ENCODE peak calls at places on chromosomes 12 and 14, in nine cellular contexts. One of them, this sample, is unnamed.

GRCh38 chr12:107356266-107356936 is 263.1 kb upstream of the CRY1 start:
- DNase-seq in sciatic nerve: no peak
- DNase-seq in EH: peak
- DNase-seq in nephron progenitor cell: no peak
- DNase-seq in fibroblast of pulmonary artery: peak
- DNase-seq in neural progenitor cell: no peak
- DNase-seq in activated CD4-positive, CD25-positive, alpha-beta regulatory T cell: no peak
- DNase-seq in NCI-H1436: no peak
- DNase-seq in astrocyte of the cerebellum: peak
- DNase-seq in this sample: peak

GRCh38 chr12:52752516-52752915 is 24.6 kb downstream of the KRT76 start:
- DNase-seq in nephron progenitor cell: no peak
- DNase-seq in EH: no peak
- DNase-seq in neural progenitor cell: no peak
- DNase-seq in fibroblast of pulmonary artery: no peak
- DNase-seq in sciatic nerve: no peak
- DNase-seq in NCI-H1436: no peak
- DNase-seq in astrocyte of the cerebellum: no peak
- DNase-seq in activated CD4-positive, CD25-positive, alpha-beta regulatory T cell: no peak
- DNase-seq in this sample: no peak

GRCh38 chr14:51563560-51563959 is 88.2 kb upstream of the FRMD6 start:
- DNase-seq in activated CD4-positive, CD25-positive, alpha-beta regulatory T cell: no peak
- DNase-seq in astrocyte of the cerebellum: no peak
- DNase-seq in fibroblast of pulmonary artery: no peak
- DNase-seq in neural progenitor cell: no peak
- DNase-seq in EH: peak
- DNase-seq in nephron progenitor cell: no peak
- DNase-seq in NCI-H1436: no peak
- DNase-seq in sciatic nerve: no peak
- DNase-seq in this sample: no peak

GRCh38 chr12:18643673-18644072 is 94.1 kb downstream of the PLCZ1 start:
- DNase-seq in neural progenitor cell: no peak
- DNase-seq in NCI-H1436: no peak
- DNase-seq in activated CD4-positive, CD25-positive, alpha-beta regulatory T cell: no peak
- DNase-seq in sciatic nerve: no peak
- DNase-seq in EH: peak
- DNase-seq in nephron progenitor cell: no peak
- DNase-seq in fibroblast of pulmonary artery: peak
- DNase-seq in astrocyte of the cerebellum: no peak
- DNase-seq in this sample: no peak

GRCh38 chr12:69824956-69825355 is at the start of gene MYRFL:
- DNase-seq in astrocyte of the cerebellum: no peak
- DNase-seq in sciatic nerve: no peak
- DNase-seq in EH: no peak
- DNase-seq in activated CD4-positive, CD25-positive, alpha-beta regulatory T cell: no peak
- DNase-seq in neural progenitor cell: no peak
- DNase-seq in NCI-H1436: no peak
- DNase-seq in fibroblast of pulmonary artery: no peak
- DNase-seq in nephron progenitor cell: no peak
- DNase-seq in this sample: no peak

GRCh38 chr12:19915392-19916192 is 452.7 kb upstream of the PDE3A start:
- DNase-seq in activated CD4-positive, CD25-positive, alpha-beta regulatory T cell: no peak
- DNase-seq in nephron progenitor cell: no peak
- DNase-seq in fibroblast of pulmonary artery: peak
- DNase-seq in astrocyte of the cerebellum: peak
- DNase-seq in sciatic nerve: no peak
- DNase-seq in EH: peak
- DNase-seq in neural progenitor cell: peak
- DNase-seq in NCI-H1436: peak
- DNase-seq in this sample: no peak

GRCh38 chr12:112979281-112979680 is 962 bp downstream of the OAS2 start:
- DNase-seq in NCI-H1436: no peak
- DNase-seq in nephron progenitor cell: no peak
- DNase-seq in activated CD4-positive, CD25-positive, alpha-beta regulatory T cell: peak
- DNase-seq in astrocyte of the cerebellum: no peak
- DNase-seq in neural progenitor cell: no peak
- DNase-seq in sciatic nerve: no peak
- DNase-seq in EH: no peak
- DNase-seq in fibroblast of pulmonary artery: no peak
- DNase-seq in this sample: no peak

GRCh38 chr12:98424726-98425401 is 90.5 kb upstream of the TMPO start:
- DNase-seq in astrocyte of the cerebellum: peak
- DNase-seq in NCI-H1436: peak
- DNase-seq in sciatic nerve: peak
- DNase-seq in fibroblast of pulmonary artery: peak
- DNase-seq in nephron progenitor cell: peak
- DNase-seq in activated CD4-positive, CD25-positive, alpha-beta regulatory T cell: no peak
- DNase-seq in EH: peak
- DNase-seq in neural progenitor cell: peak
- DNase-seq in this sample: peak

GRCh38 chr12:97556201-97556824 is 93.7 kb downstream of the RMST start:
- DNase-seq in nephron progenitor cell: peak
- DNase-seq in sciatic nerve: no peak
- DNase-seq in fibroblast of pulmonary artery: peak
- DNase-seq in neural progenitor cell: peak
- DNase-seq in NCI-H1436: no peak
- DNase-seq in activated CD4-positive, CD25-positive, alpha-beta regulatory T cell: no peak
- DNase-seq in astrocyte of the cerebellum: peak
- DNase-seq in EH: peak
- DNase-seq in this sample: no peak

GRCh38 chr14:74619672-74620131 is 7.7 kb upstream of the LTBP2 start:
- DNase-seq in sciatic nerve: peak
- DNase-seq in fibroblast of pulmonary artery: peak
- DNase-seq in activated CD4-positive, CD25-positive, alpha-beta regulatory T cell: no peak
- DNase-seq in neural progenitor cell: no peak
- DNase-seq in EH: peak
- DNase-seq in astrocyte of the cerebellum: peak
- DNase-seq in NCI-H1436: no peak
- DNase-seq in nephron progenitor cell: no peak
- DNase-seq in this sample: peak

GRCh38 chr12:12726543-12727093 is 9.4 kb downstream of the CDKN1B start:
- DNase-seq in EH: peak
- DNase-seq in astrocyte of the cerebellum: no peak
- DNase-seq in activated CD4-positive, CD25-positive, alpha-beta regulatory T cell: no peak
- DNase-seq in sciatic nerve: no peak
- DNase-seq in neural progenitor cell: no peak
- DNase-seq in fibroblast of pulmonary artery: peak
- DNase-seq in nephron progenitor cell: no peak
- DNase-seq in NCI-H1436: no peak
- DNase-seq in this sample: peak

GRCh38 chr12:11827096-11827841 is 177.8 kb downstream of the ETV6 start:
- DNase-seq in NCI-H1436: no peak
- DNase-seq in activated CD4-positive, CD25-positive, alpha-beta regulatory T cell: no peak
- DNase-seq in neural progenitor cell: peak
- DNase-seq in fibroblast of pulmonary artery: no peak
- DNase-seq in astrocyte of the cerebellum: no peak
- DNase-seq in sciatic nerve: no peak
- DNase-seq in EH: peak
- DNase-seq in nephron progenitor cell: peak
- DNase-seq in this sample: no peak

GRCh38 chr12:13982010-13982409 is 608 bp upstream of the GRIN2B start:
- DNase-seq in EH: no peak
- DNase-seq in NCI-H1436: no peak
- DNase-seq in sciatic nerve: no peak
- DNase-seq in nephron progenitor cell: peak
- DNase-seq in fibroblast of pulmonary artery: no peak
- DNase-seq in activated CD4-positive, CD25-positive, alpha-beta regulatory T cell: no peak
- DNase-seq in neural progenitor cell: peak
- DNase-seq in astrocyte of the cerebellum: no peak
- DNase-seq in this sample: no peak

GRCh38 chr14:105499256-105500035 is 8.4 kb downstream of the TEDC1 start:
- DNase-seq in activated CD4-positive, CD25-positive, alpha-beta regulatory T cell: no peak
- DNase-seq in sciatic nerve: peak
- DNase-seq in astrocyte of the cerebellum: no peak
- DNase-seq in neural progenitor cell: no peak
- DNase-seq in fibroblast of pulmonary artery: no peak
- DNase-seq in EH: no peak
- DNase-seq in nephron progenitor cell: no peak
- DNase-seq in NCI-H1436: no peak
- DNase-seq in this sample: no peak

GRCh38 chr14:84254205-84254788 is 1275.6 kb upstream of the FLRT2 start:
- DNase-seq in EH: no peak
- DNase-seq in neural progenitor cell: peak
- DNase-seq in sciatic nerve: no peak
- DNase-seq in astrocyte of the cerebellum: no peak
- DNase-seq in NCI-H1436: no peak
- DNase-seq in activated CD4-positive, CD25-positive, alpha-beta regulatory T cell: no peak
- DNase-seq in fibroblast of pulmonary artery: peak
- DNase-seq in nephron progenitor cell: peak
- DNase-seq in this sample: no peak

GRCh38 chr14:71729581-71729980 is 202.6 kb upstream of the RGS6 start:
- DNase-seq in neural progenitor cell: no peak
- DNase-seq in EH: no peak
- DNase-seq in activated CD4-positive, CD25-positive, alpha-beta regulatory T cell: no peak
- DNase-seq in nephron progenitor cell: no peak
- DNase-seq in fibroblast of pulmonary artery: no peak
- DNase-seq in NCI-H1436: no peak
- DNase-seq in astrocyte of the cerebellum: no peak
- DNase-seq in sciatic nerve: no peak
- DNase-seq in this sample: no peak

GRCh38 chr12:53324113-53324778 is 2.8 kb upstream of the AAAS start:
- DNase-seq in sciatic nerve: no peak
- DNase-seq in astrocyte of the cerebellum: no peak
- DNase-seq in neural progenitor cell: peak
- DNase-seq in nephron progenitor cell: peak
- DNase-seq in EH: no peak
- DNase-seq in activated CD4-positive, CD25-positive, alpha-beta regulatory T cell: no peak
- DNase-seq in NCI-H1436: no peak
- DNase-seq in fibroblast of pulmonary artery: no peak
- DNase-seq in this sample: no peak

GRCh38 chr14:86935241-86935640 is 1057.7 kb downstream of the GALC start:
- DNase-seq in neural progenitor cell: no peak
- DNase-seq in astrocyte of the cerebellum: peak
- DNase-seq in nephron progenitor cell: no peak
- DNase-seq in activated CD4-positive, CD25-positive, alpha-beta regulatory T cell: no peak
- DNase-seq in NCI-H1436: no peak
- DNase-seq in sciatic nerve: no peak
- DNase-seq in EH: peak
- DNase-seq in fibroblast of pulmonary artery: no peak
- DNase-seq in this sample: no peak

GRCh38 chr12:6868211-6869048 is 1.1 kb downstream of the TPI1 start:
- DNase-seq in sciatic nerve: no peak
- DNase-seq in astrocyte of the cerebellum: no peak
- DNase-seq in NCI-H1436: no peak
- DNase-seq in neural progenitor cell: peak
- DNase-seq in fibroblast of pulmonary artery: no peak
- DNase-seq in nephron progenitor cell: no peak
- DNase-seq in activated CD4-positive, CD25-positive, alpha-beta regulatory T cell: no peak
- DNase-seq in EH: peak
- DNase-seq in this sample: no peak

GRCh38 chr12:78241472-78241871 is 410.8 kb downstream of the NAV3 start:
- DNase-seq in EH: no peak
- DNase-seq in sciatic nerve: no peak
- DNase-seq in neural progenitor cell: peak
- DNase-seq in activated CD4-positive, CD25-positive, alpha-beta regulatory T cell: no peak
- DNase-seq in astrocyte of the cerebellum: no peak
- DNase-seq in NCI-H1436: peak
- DNase-seq in fibroblast of pulmonary artery: no peak
- DNase-seq in nephron progenitor cell: no peak
- DNase-seq in this sample: no peak

GRCh38 chr14:34368971-34369665 is 92.9 kb downstream of the SPTSSA start:
- DNase-seq in NCI-H1436: no peak
- DNase-seq in fibroblast of pulmonary artery: no peak
- DNase-seq in nephron progenitor cell: no peak
- DNase-seq in activated CD4-positive, CD25-positive, alpha-beta regulatory T cell: no peak
- DNase-seq in EH: no peak
- DNase-seq in astrocyte of the cerebellum: no peak
- DNase-seq in sciatic nerve: no peak
- DNase-seq in neural progenitor cell: no peak
- DNase-seq in this sample: no peak

GRCh38 chr14:98959958-98960616 is 311.9 kb downstream of the BCL11B start:
- DNase-seq in NCI-H1436: no peak
- DNase-seq in EH: no peak
- DNase-seq in fibroblast of pulmonary artery: no peak
- DNase-seq in nephron progenitor cell: no peak
- DNase-seq in activated CD4-positive, CD25-positive, alpha-beta regulatory T cell: no peak
- DNase-seq in sciatic nerve: no peak
- DNase-seq in neural progenitor cell: no peak
- DNase-seq in astrocyte of the cerebellum: no peak
- DNase-seq in this sample: no peak

GRCh38 chr12:1611775-1612174 is 17.3 kb upstream of the WNT5B start:
- DNase-seq in astrocyte of the cerebellum: peak
- DNase-seq in NCI-H1436: no peak
- DNase-seq in neural progenitor cell: no peak
- DNase-seq in sciatic nerve: no peak
- DNase-seq in EH: peak
- DNase-seq in fibroblast of pulmonary artery: peak
- DNase-seq in nephron progenitor cell: no peak
- DNase-seq in activated CD4-positive, CD25-positive, alpha-beta regulatory T cell: no peak
- DNase-seq in this sample: no peak

GRCh38 chr14:79011091-79011919 is 841.1 kb downstream of the NRXN3 start:
- DNase-seq in activated CD4-positive, CD25-positive, alpha-beta regulatory T cell: no peak
- DNase-seq in fibroblast of pulmonary artery: peak
- DNase-seq in neural progenitor cell: peak
- DNase-seq in sciatic nerve: no peak
- DNase-seq in astrocyte of the cerebellum: peak
- DNase-seq in nephron progenitor cell: peak
- DNase-seq in EH: peak
- DNase-seq in NCI-H1436: no peak
- DNase-seq in this sample: peak

GRCh38 chr12:27123642-27124041 is 41.3 kb upstream of the C12orf71 start:
- DNase-seq in nephron progenitor cell: no peak
- DNase-seq in astrocyte of the cerebellum: no peak
- DNase-seq in neural progenitor cell: peak
- DNase-seq in sciatic nerve: no peak
- DNase-seq in EH: peak
- DNase-seq in activated CD4-positive, CD25-positive, alpha-beta regulatory T cell: no peak
- DNase-seq in NCI-H1436: no peak
- DNase-seq in fibroblast of pulmonary artery: peak
- DNase-seq in this sample: no peak

GRCh38 chr14:73295198-73295796 is 58.0 kb downstream of the PAPLN start:
- DNase-seq in NCI-H1436: peak
- DNase-seq in nephron progenitor cell: no peak
- DNase-seq in sciatic nerve: no peak
- DNase-seq in activated CD4-positive, CD25-positive, alpha-beta regulatory T cell: no peak
- DNase-seq in fibroblast of pulmonary artery: peak
- DNase-seq in astrocyte of the cerebellum: peak
- DNase-seq in neural progenitor cell: peak
- DNase-seq in EH: peak
- DNase-seq in this sample: peak

GRCh38 chr12:66036317-66036716 is 94.2 kb downstream of the LLPH start:
- DNase-seq in sciatic nerve: no peak
- DNase-seq in fibroblast of pulmonary artery: peak
- DNase-seq in activated CD4-positive, CD25-positive, alpha-beta regulatory T cell: no peak
- DNase-seq in nephron progenitor cell: no peak
- DNase-seq in neural progenitor cell: no peak
- DNase-seq in astrocyte of the cerebellum: peak
- DNase-seq in NCI-H1436: no peak
- DNase-seq in EH: peak
- DNase-seq in this sample: peak

GRCh38 chr12:121805171-121805687 is 1.4 kb downstream of the SETD1B start:
- DNase-seq in fibroblast of pulmonary artery: no peak
- DNase-seq in NCI-H1436: no peak
- DNase-seq in astrocyte of the cerebellum: no peak
- DNase-seq in activated CD4-positive, CD25-positive, alpha-beta regulatory T cell: no peak
- DNase-seq in nephron progenitor cell: peak
- DNase-seq in neural progenitor cell: peak
- DNase-seq in sciatic nerve: peak
- DNase-seq in EH: peak
- DNase-seq in this sample: no peak

GRCh38 chr14:99323603-99324185 is 51.7 kb upstream of the BCL11B start:
- DNase-seq in nephron progenitor cell: no peak
- DNase-seq in neural progenitor cell: no peak
- DNase-seq in NCI-H1436: no peak
- DNase-seq in astrocyte of the cerebellum: no peak
- DNase-seq in sciatic nerve: no peak
- DNase-seq in activated CD4-positive, CD25-positive, alpha-beta regulatory T cell: no peak
- DNase-seq in fibroblast of pulmonary artery: no peak
- DNase-seq in EH: no peak
- DNase-seq in this sample: no peak

GRCh38 chr12:27826076-27826475 is 46.0 kb upstream of the MANSC4 start:
- DNase-seq in fibroblast of pulmonary artery: no peak
- DNase-seq in neural progenitor cell: no peak
- DNase-seq in EH: no peak
- DNase-seq in sciatic nerve: no peak
- DNase-seq in activated CD4-positive, CD25-positive, alpha-beta regulatory T cell: no peak
- DNase-seq in NCI-H1436: no peak
- DNase-seq in astrocyte of the cerebellum: no peak
- DNase-seq in nephron progenitor cell: no peak
- DNase-seq in this sample: no peak

GRCh38 chr14:72714094-72714493 is 179.8 kb downstream of the DPF3 start:
- DNase-seq in nephron progenitor cell: no peak
- DNase-seq in EH: no peak
- DNase-seq in fibroblast of pulmonary artery: no peak
- DNase-seq in astrocyte of the cerebellum: no peak
- DNase-seq in activated CD4-positive, CD25-positive, alpha-beta regulatory T cell: no peak
- DNase-seq in neural progenitor cell: no peak
- DNase-seq in sciatic nerve: no peak
- DNase-seq in NCI-H1436: no peak
- DNase-seq in this sample: no peak